ENCODE peak calls at places on chromosomes 6 and 20, in ten cellular contexts. One of them, this sample, is unnamed.

GRCh38 chr6:158879180-158879579 is 60.0 kb upstream of the EZR start:
- DNase-seq in ovary: no peak
- DNase-seq in fibroblast of the aortic adventitia: no peak
- DNase-seq in GM13976: no peak
- DNase-seq in uterus: no peak
- DNase-seq in esophagus muscularis mucosa: no peak
- DNase-seq in lower leg skin: no peak
- DNase-seq in DND-41: no peak
- DNase-seq in heart right ventricle: no peak
- DNase-seq in fibroblast of mammary gland: peak; percentile 54
- DNase-seq in this sample: peak; percentile 83

GRCh38 chr6:148934534-148934933 is 187.7 kb downstream of the UST start:
- DNase-seq in esophagus muscularis mucosa: no peak
- DNase-seq in uterus: peak; percentile 47
- DNase-seq in ovary: peak; percentile 34
- DNase-seq in DND-41: no peak
- DNase-seq in fibroblast of mammary gland: peak; percentile 60
- DNase-seq in GM13976: no peak
- DNase-seq in fibroblast of the aortic adventitia: peak; percentile 66
- DNase-seq in lower leg skin: no peak
- DNase-seq in heart right ventricle: no peak
- DNase-seq in this sample: no peak

GRCh38 chr6:24596717-24597116 is 49.3 kb downstream of the KIAA0319 start:
- DNase-seq in fibroblast of mammary gland: no peak
- DNase-seq in fibroblast of the aortic adventitia: no peak
- DNase-seq in lower leg skin: no peak
- DNase-seq in ovary: no peak
- DNase-seq in heart right ventricle: no peak
- DNase-seq in DND-41: no peak
- DNase-seq in esophagus muscularis mucosa: peak; percentile 10
- DNase-seq in uterus: no peak
- DNase-seq in GM13976: no peak
- DNase-seq in this sample: no peak

GRCh38 chr6:106903299-106903698 is 71.2 kb downstream of the CD24 start:
- DNase-seq in uterus: no peak
- DNase-seq in DND-41: no peak
- DNase-seq in ovary: no peak
- DNase-seq in heart right ventricle: no peak
- DNase-seq in fibroblast of the aortic adventitia: no peak
- DNase-seq in esophagus muscularis mucosa: no peak
- DNase-seq in lower leg skin: no peak
- DNase-seq in fibroblast of mammary gland: no peak
- DNase-seq in GM13976: no peak
- DNase-seq in this sample: no peak

GRCh38 chr6:84019171-84019570 is 14.4 kb upstream of the MRAP2 start:
- DNase-seq in ovary: no peak
- DNase-seq in lower leg skin: no peak
- DNase-seq in uterus: no peak
- DNase-seq in heart right ventricle: no peak
- DNase-seq in fibroblast of mammary gland: no peak
- DNase-seq in DND-41: no peak
- DNase-seq in fibroblast of the aortic adventitia: no peak
- DNase-seq in esophagus muscularis mucosa: no peak
- DNase-seq in GM13976: no peak
- DNase-seq in this sample: no peak

GRCh38 chr6:155528982-155529453 is 73.4 kb upstream of the NOX3 start:
- DNase-seq in esophagus muscularis mucosa: no peak
- DNase-seq in GM13976: peak; percentile 9
- DNase-seq in lower leg skin: no peak
- DNase-seq in heart right ventricle: no peak
- DNase-seq in ovary: no peak
- DNase-seq in fibroblast of the aortic adventitia: peak; percentile 90
- DNase-seq in DND-41: no peak
- DNase-seq in uterus: no peak
- DNase-seq in fibroblast of mammary gland: peak; percentile 96
- DNase-seq in this sample: peak; percentile 10

GRCh38 chr6:163983601-163984445 is 569.3 kb downstream of the QKI start:
- DNase-seq in GM13976: no peak
- DNase-seq in uterus: no peak
- DNase-seq in fibroblast of mammary gland: no peak
- DNase-seq in DND-41: no peak
- DNase-seq in fibroblast of the aortic adventitia: no peak
- DNase-seq in heart right ventricle: no peak
- DNase-seq in ovary: no peak
- DNase-seq in lower leg skin: no peak
- DNase-seq in esophagus muscularis mucosa: peak; percentile 89
- DNase-seq in this sample: no peak

GRCh38 chr6:156775717-156776116 is 1.5 kb upstream of the ARID1B start:
- DNase-seq in uterus: no peak
- DNase-seq in esophagus muscularis mucosa: no peak
- DNase-seq in DND-41: no peak
- DNase-seq in lower leg skin: no peak
- DNase-seq in heart right ventricle: no peak
- DNase-seq in GM13976: no peak
- DNase-seq in ovary: no peak
- DNase-seq in fibroblast of mammary gland: peak; percentile 34
- DNase-seq in fibroblast of the aortic adventitia: peak; percentile 54
- DNase-seq in this sample: no peak

GRCh38 chr6:3269412-3269975 is 10.7 kb downstream of the PSMG4 start:
- DNase-seq in uterus: no peak
- DNase-seq in GM13976: no peak
- DNase-seq in fibroblast of mammary gland: peak; percentile 38
- DNase-seq in esophagus muscularis mucosa: no peak
- DNase-seq in ovary: peak; percentile 73
- DNase-seq in heart right ventricle: no peak
- DNase-seq in DND-41: no peak
- DNase-seq in lower leg skin: no peak
- DNase-seq in fibroblast of the aortic adventitia: no peak
- DNase-seq in this sample: no peak

GRCh38 chr20:1283522-1284210 is 17.6 kb downstream of the SNPH start:
- DNase-seq in ovary: no peak
- DNase-seq in esophagus muscularis mucosa: no peak
- DNase-seq in fibroblast of the aortic adventitia: no peak
- DNase-seq in lower leg skin: peak; percentile 32
- DNase-seq in heart right ventricle: no peak
- DNase-seq in GM13976: no peak
- DNase-seq in fibroblast of mammary gland: no peak
- DNase-seq in uterus: no peak
- DNase-seq in DND-41: no peak
- DNase-seq in this sample: no peak

DNA sequence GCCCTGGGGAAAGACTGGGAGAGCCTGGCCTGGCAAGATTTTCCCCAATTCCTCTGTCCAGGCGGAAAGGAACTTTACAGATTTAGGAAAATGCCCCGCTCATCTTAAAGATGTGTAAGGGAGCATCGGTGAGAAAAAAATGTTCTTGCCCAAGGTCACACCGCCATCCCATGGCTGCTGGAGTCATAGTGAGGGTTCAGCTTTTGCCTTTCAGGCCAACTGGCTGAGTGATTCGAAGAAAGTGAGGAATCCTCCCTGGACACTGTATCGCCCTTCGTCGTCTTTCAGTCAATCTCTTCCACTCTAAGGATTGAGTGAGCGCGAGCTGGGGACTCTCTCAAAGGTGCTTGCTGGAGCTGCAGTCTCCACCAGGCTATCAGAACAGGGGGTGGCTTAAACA is 1.4 kb downstream of the WFDC2 start:
- DNase-seq in lower leg skin: no peak
- DNase-seq in uterus: no peak
- DNase-seq in fibroblast of the aortic adventitia: peak; percentile 10
- DNase-seq in ovary: no peak
- DNase-seq in GM13976: no peak
- DNase-seq in esophagus muscularis mucosa: no peak
- DNase-seq in fibroblast of mammary gland: peak; percentile 6
- DNase-seq in heart right ventricle: no peak
- DNase-seq in DND-41: no peak
- DNase-seq in this sample: peak; percentile 20
- TF ChIP-seq CTCF in lower leg skin: no peak
- TF ChIP-seq CTCF in uterus: peak; percentile 5
- TF ChIP-seq CTCF in fibroblast of the aortic adventitia: peak; percentile 10
- TF ChIP-seq CTCF in ovary: no peak
- TF ChIP-seq CTCF in GM13976: no peak
- TF ChIP-seq CTCF in esophagus muscularis mucosa: peak; percentile 23
- TF ChIP-seq CTCF in fibroblast of mammary gland: peak; percentile 3
- TF ChIP-seq CTCF in heart right ventricle: no peak
- TF ChIP-seq CTCF in DND-41: no peak
- TF ChIP-seq CTCF in this sample: no peak

DNA sequence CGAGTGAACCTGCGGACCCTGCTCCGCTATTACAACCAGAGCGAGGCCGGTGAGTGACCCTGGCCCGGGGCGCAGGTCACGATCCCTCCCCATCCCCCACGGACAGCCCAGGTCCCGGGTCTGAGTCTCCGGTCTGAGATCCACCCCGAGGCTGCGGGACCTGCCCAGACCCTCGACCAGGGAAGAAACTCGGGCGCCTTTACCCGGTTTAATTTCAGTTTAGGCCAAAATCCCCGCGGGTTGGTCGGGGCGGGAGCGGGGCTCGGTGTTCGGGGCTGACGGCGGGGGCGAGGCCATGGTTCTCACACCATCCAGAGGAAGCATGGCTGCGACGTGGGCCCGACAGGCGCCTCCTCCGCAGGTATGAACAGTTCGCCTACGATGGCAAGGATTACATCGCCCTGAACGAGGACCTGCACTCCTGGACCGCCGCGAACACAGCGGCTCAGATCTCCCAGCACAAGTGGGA is 46.9 kb upstream of the TRIM26 start:
- DNase-seq in ovary: no peak
- DNase-seq in fibroblast of the aortic adventitia: no peak
- DNase-seq in lower leg skin: no peak
- DNase-seq in fibroblast of mammary gland: no peak
- DNase-seq in heart right ventricle: peak; percentile 13
- DNase-seq in uterus: no peak
- DNase-seq in esophagus muscularis mucosa: no peak
- DNase-seq in GM13976: peak; percentile 53
- DNase-seq in DND-41: no peak
- DNase-seq in this sample: peak; percentile 64
- TF ChIP-seq CTCF in ovary: no peak
- TF ChIP-seq CTCF in fibroblast of the aortic adventitia: no peak
- TF ChIP-seq CTCF in lower leg skin: no peak
- TF ChIP-seq CTCF in fibroblast of mammary gland: no peak
- TF ChIP-seq CTCF in heart right ventricle: peak; percentile 1
- TF ChIP-seq CTCF in uterus: peak; percentile 1
- TF ChIP-seq CTCF in esophagus muscularis mucosa: no peak
- TF ChIP-seq CTCF in GM13976: no peak
- TF ChIP-seq CTCF in DND-41: no peak
- TF ChIP-seq CTCF in this sample: no peak

GRCh38 chr20:45465492-45466266 is 3.9 kb upstream of the WFDC2 start:
- DNase-seq in heart right ventricle: no peak
- DNase-seq in GM13976: no peak
- DNase-seq in DND-41: no peak
- DNase-seq in uterus: no peak
- DNase-seq in lower leg skin: no peak
- DNase-seq in ovary: no peak
- DNase-seq in esophagus muscularis mucosa: no peak
- DNase-seq in fibroblast of the aortic adventitia: no peak
- DNase-seq in fibroblast of mammary gland: no peak
- DNase-seq in this sample: no peak

GRCh38 chr20:45470262-45470931 is 844 bp downstream of the WFDC2 start:
- DNase-seq in DND-41: no peak
- DNase-seq in lower leg skin: peak; percentile 89
- DNase-seq in uterus: no peak
- DNase-seq in esophagus muscularis mucosa: no peak
- DNase-seq in GM13976: peak; percentile 54
- DNase-seq in fibroblast of the aortic adventitia: peak; percentile 7
- DNase-seq in ovary: peak; percentile 40
- DNase-seq in heart right ventricle: peak; percentile 40
- DNase-seq in fibroblast of mammary gland: peak; percentile 7
- DNase-seq in this sample: peak; percentile 69

GRCh38 chr20:45467172-45467571 is 2.4 kb upstream of the WFDC2 start:
- DNase-seq in fibroblast of mammary gland: no peak
- DNase-seq in esophagus muscularis mucosa: no peak
- DNase-seq in fibroblast of the aortic adventitia: no peak
- DNase-seq in GM13976: no peak
- DNase-seq in DND-41: no peak
- DNase-seq in lower leg skin: no peak
- DNase-seq in heart right ventricle: no peak
- DNase-seq in uterus: no peak
- DNase-seq in ovary: no peak
- DNase-seq in this sample: no peak

GRCh38 chr20:45467861-45468260 is 1.7 kb upstream of the WFDC2 start:
- DNase-seq in esophagus muscularis mucosa: no peak
- DNase-seq in fibroblast of the aortic adventitia: no peak
- DNase-seq in heart right ventricle: no peak
- DNase-seq in ovary: no peak
- DNase-seq in uterus: no peak
- DNase-seq in lower leg skin: no peak
- DNase-seq in GM13976: no peak
- DNase-seq in fibroblast of mammary gland: no peak
- DNase-seq in DND-41: no peak
- DNase-seq in this sample: no peak

DNA sequence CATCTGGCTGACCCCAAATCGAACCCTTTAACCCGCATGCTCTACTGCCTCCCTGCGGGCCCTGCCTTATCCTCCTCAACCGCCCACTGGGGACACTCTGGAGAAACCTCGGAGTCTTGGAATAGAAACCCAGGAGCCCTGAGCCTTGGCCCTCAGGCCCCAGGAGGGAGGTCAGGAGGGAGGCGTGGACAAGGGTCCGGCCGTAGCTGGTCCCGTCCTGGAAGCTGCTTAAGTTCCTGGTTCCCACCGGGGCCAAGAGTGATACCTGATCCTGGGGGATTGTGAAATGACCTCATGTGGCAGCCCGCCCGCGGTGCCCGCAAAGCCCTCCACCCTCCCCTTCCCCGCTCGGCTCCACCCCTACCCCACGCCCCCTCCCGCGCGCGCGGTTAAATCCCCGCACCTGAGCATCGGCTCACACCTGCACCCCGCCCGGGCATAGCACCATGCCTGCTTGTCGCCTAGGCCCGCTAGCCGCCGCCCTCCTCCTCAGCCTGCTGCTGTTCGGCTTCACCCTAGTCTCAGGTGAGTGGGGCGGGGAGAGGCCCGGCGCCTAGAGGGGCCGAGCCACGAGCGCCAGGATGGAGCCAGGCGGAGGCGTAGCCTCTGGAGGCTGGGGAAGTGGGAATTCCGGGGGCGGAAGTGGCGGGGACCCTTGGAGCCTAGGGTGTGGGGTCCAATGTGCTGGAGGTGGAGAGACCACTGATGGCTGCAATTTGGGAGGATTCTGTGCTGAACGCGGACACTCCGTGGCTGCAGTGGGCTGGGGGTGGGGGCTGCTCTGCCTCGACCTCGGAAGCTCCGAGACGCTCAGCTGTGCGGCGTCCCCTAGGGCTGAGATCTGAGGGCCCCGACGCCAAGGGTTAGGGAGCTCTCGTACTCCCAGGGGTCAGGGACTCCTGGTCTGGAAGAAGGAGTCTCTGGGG is at the start of gene WFDC2:
- DNase-seq in ovary: peak; percentile 25
- DNase-seq in fibroblast of mammary gland: no peak
- DNase-seq in GM13976: no peak
- DNase-seq in esophagus muscularis mucosa: no peak
- DNase-seq in heart right ventricle: peak; percentile 13
- DNase-seq in fibroblast of the aortic adventitia: no peak
- DNase-seq in uterus: no peak
- DNase-seq in DND-41: no peak
- DNase-seq in lower leg skin: no peak
- DNase-seq in this sample: peak; percentile 21
- TF ChIP-seq CTCF in ovary: no peak
- TF ChIP-seq CTCF in fibroblast of mammary gland: no peak
- TF ChIP-seq CTCF in GM13976: no peak
- TF ChIP-seq CTCF in esophagus muscularis mucosa: no peak
- TF ChIP-seq CTCF in heart right ventricle: no peak
- TF ChIP-seq CTCF in fibroblast of the aortic adventitia: no peak
- TF ChIP-seq CTCF in uterus: no peak
- TF ChIP-seq CTCF in DND-41: no peak
- TF ChIP-seq CTCF in lower leg skin: no peak
- TF ChIP-seq CTCF in this sample: no peak

GRCh38 chr20:41538810-41539596 is 79.2 kb downstream of the CHD6 start:
- DNase-seq in DND-41: no peak
- DNase-seq in uterus: no peak
- DNase-seq in esophagus muscularis mucosa: no peak
- DNase-seq in fibroblast of mammary gland: no peak
- DNase-seq in GM13976: no peak
- DNase-seq in ovary: no peak
- DNase-seq in lower leg skin: no peak
- DNase-seq in heart right ventricle: no peak
- DNase-seq in fibroblast of the aortic adventitia: no peak
- DNase-seq in this sample: no peak
- TF ChIP-seq CTCF in DND-41: no peak
- TF ChIP-seq CTCF in uterus: no peak
- TF ChIP-seq CTCF in esophagus muscularis mucosa: no peak
- TF ChIP-seq CTCF in fibroblast of mammary gland: no peak
- TF ChIP-seq CTCF in GM13976: no peak
- TF ChIP-seq CTCF in ovary: no peak
- TF ChIP-seq CTCF in lower leg skin: no peak
- TF ChIP-seq CTCF in heart right ventricle: no peak
- TF ChIP-seq CTCF in fibroblast of the aortic adventitia: no peak
- TF ChIP-seq CTCF in this sample: no peak